ENCODE peak calls at places on chromosomes 2 and 18, in nine cellular contexts. Y is AG20443; W is stomach; D is NCI-H2029; B is stimulated activated CD4-positive, alpha-beta T cell treated with anti-CD3 and anti-CD28 coated beads, Interleukin-4, amount 100 ng/mL, for 1 hour; Z is dermis blood vessel endothelial cell; E is HFF-Myc; P is NCI-H345; K is RKO. V is an unnamed sample.

GRCh38 chr2:194327196-194327888 is 1329.7 kb upstream of the SLC39A10 start:
- DNase-seq in Y (no peak), W (no peak), D (no peak), B (no peak), Z (no peak), E (no peak), P (no peak), K (no peak), V (no peak)

GRCh38 chr2:124610141-124610540 is 585.1 kb downstream of the CNTNAP5 start:
- DNase-seq in Y (no peak), W (no peak), D (no peak), B (no peak), Z (no peak), E (no peak), P (no peak), K (no peak), V (no peak)

GRCh38 chr2:57990118-57990725 is 56.4 kb upstream of the VRK2 start:
- DNase-seq in Y (no peak), W (no peak), D (no peak), B (no peak), Z (no peak), E (no peak), P (peak), K (no peak), V (no peak)

GRCh38 chr2:84314901-84315330 is 144.2 kb downstream of the SUCLG1 start:
- DNase-seq in Y (peak), W (peak), D (peak), B (peak), Z (peak), E (no peak), P (peak), K (peak), V (peak)

GRCh38 chr2:20612835-20613341 is 38.0 kb downstream of the HS1BP3 start:
- DNase-seq in Y (no peak), W (no peak), D (no peak), B (no peak), Z (peak), E (no peak), P (no peak), K (no peak), V (no peak)

GRCh38 chr2:227613272-227613660 is 1.4 kb downstream of the SCYGR3 start:
- DNase-seq in Y (no peak), W (no peak), D (no peak), B (no peak), Z (no peak), E (no peak), P (no peak), K (no peak), V (no peak)

GRCh38 chr2:104863585-104864279 is 9.8 kb downstream of the POU3F3 start:
- DNase-seq in Y (no peak), W (no peak), D (no peak), B (no peak), Z (no peak), E (no peak), P (no peak), K (no peak), V (no peak)

GRCh38 chr2:73290049-73290839 is 3.1 kb downstream of the EGR4 start:
- DNase-seq in Y (no peak), W (no peak), D (peak), B (peak), Z (peak), E (no peak), P (peak), K (peak), V (no peak)

GRCh38 chr2:236568068-236568921 is 1.3 kb upstream of the ACKR3 start:
- DNase-seq in Y (peak), W (peak), D (no peak), B (peak), Z (peak), E (no peak), P (no peak), K (no peak), V (no peak)

GRCh38 chr2:235669269-235669831 is 175.5 kb downstream of the AGAP1 start:
- DNase-seq in Y (peak), W (peak), D (peak), B (peak), Z (peak), E (peak), P (peak), K (peak), V (peak)

GRCh38 chr18:67402543-67402942 is 114.0 kb downstream of the DSEL start:
- DNase-seq in Y (peak), W (no peak), D (no peak), B (no peak), Z (peak), E (no peak), P (no peak), K (no peak), V (no peak)

GRCh38 chr2:205283721-205284270 is 398.5 kb upstream of the NRP2 start:
- DNase-seq in Y (no peak), W (no peak), D (no peak), B (no peak), Z (no peak), E (no peak), P (no peak), K (no peak), V (no peak)

GRCh38 chr2:43212931-43213330 is 13.5 kb downstream of the ZFP36L2 start:
- DNase-seq in Y (no peak), W (peak), D (no peak), B (no peak), Z (no peak), E (no peak), P (no peak), K (no peak), V (no peak)

GRCh38 chr18:59459352-59460059 is 100.4 kb upstream of the LMAN1 start:
- DNase-seq in Y (peak), W (no peak), D (no peak), B (no peak), Z (peak), E (no peak), P (peak), K (peak), V (no peak)

GRCh38 chr2:158179660-158180059 is 78.0 kb downstream of the UPP2 start:
- DNase-seq in Y (peak), W (no peak), D (no peak), B (no peak), Z (peak), E (no peak), P (peak), K (peak), V (no peak)

GRCh38 chr2:73980566-73980965 is 4.1 kb upstream of the TET3 start:
- DNase-seq in Y (no peak), W (no peak), D (no peak), B (no peak), Z (no peak), E (no peak), P (no peak), K (no peak), V (no peak)

GRCh38 chr18:24799176-24799575 is 338.7 kb downstream of the HRH4 start:
- DNase-seq in Y (no peak), W (no peak), D (no peak), B (no peak), Z (peak), E (no peak), P (no peak), K (no peak), V (no peak)

GRCh38 chr18:37721544-37722302 is 156.1 kb upstream of the CELF4 start:
- DNase-seq in Y (no peak), W (no peak), D (no peak), B (no peak), Z (no peak), E (no peak), P (no peak), K (no peak), V (no peak)

GRCh38 chr2:232319117-232320037 is 59.2 kb upstream of the ALPP start:
- DNase-seq in Y (no peak), W (no peak), D (no peak), B (no peak), Z (no peak), E (no peak), P (no peak), K (no peak), V (no peak)

GRCh38 chr2:164143183-164143930 is 407.5 kb upstream of the FIGN start:
- DNase-seq in Y (no peak), W (no peak), D (no peak), B (no peak), Z (no peak), E (no peak), P (no peak), K (no peak), V (no peak)

GRCh38 chr2:10271946-10272345 is 30.8 kb upstream of the HPCAL1 start:
- DNase-seq in Y (peak), W (peak), D (no peak), B (no peak), Z (no peak), E (no peak), P (no peak), K (no peak), V (no peak)

GRCh38 chr2:197909377-197909776 is 105.0 kb downstream of the PLCL1 start:
- DNase-seq in Y (peak), W (no peak), D (no peak), B (no peak), Z (no peak), E (peak), P (no peak), K (no peak), V (no peak)

GRCh38 chr2:127128508-127128907 is 21.6 kb upstream of the BIN1 start:
- DNase-seq in Y (no peak), W (peak), D (peak), B (no peak), Z (no peak), E (no peak), P (no peak), K (no peak), V (no peak)

GRCh38 chr2:121170577-121170976 is 114.4 kb downstream of the TFCP2L1 start:
- DNase-seq in Y (no peak), W (no peak), D (no peak), B (no peak), Z (no peak), E (no peak), P (no peak), K (no peak), V (no peak)

GRCh38 chr2:36502081-36502480 is 95.9 kb downstream of the FEZ2 start:
- DNase-seq in Y (no peak), W (no peak), D (no peak), B (no peak), Z (no peak), E (no peak), P (no peak), K (no peak), V (no peak)

GRCh38 chr18:38940863-38941531 is 1375.4 kb upstream of the CELF4 start:
- DNase-seq in Y (no peak), W (no peak), D (peak), B (peak), Z (peak), E (no peak), P (no peak), K (peak), V (no peak)

GRCh38 chr2:201175971-201176570 is 6.9 kb upstream of the CASP10 start:
- DNase-seq in Y (no peak), W (peak), D (peak), B (no peak), Z (no peak), E (no peak), P (no peak), K (no peak), V (no peak)

GRCh38 chr2:21837561-21837960 is 713.8 kb downstream of the TDRD15 start:
- DNase-seq in Y (no peak), W (no peak), D (no peak), B (no peak), Z (no peak), E (no peak), P (no peak), K (no peak), V (no peak)

GRCh38 chr2:2013476-2013875 is 269.2 kb upstream of the PXDN start:
- DNase-seq in Y (no peak), W (no peak), D (no peak), B (no peak), Z (no peak), E (no peak), P (no peak), K (no peak), V (no peak)

GRCh38 chr2:186887107-186888090 is 38.4 kb upstream of the ZSWIM2 start:
- DNase-seq in Y (peak), W (no peak), D (no peak), B (no peak), Z (no peak), E (peak), P (no peak), K (no peak), V (no peak)

GRCh38 chr2:43183743-43184142 is 42.7 kb downstream of the ZFP36L2 start:
- DNase-seq in Y (no peak), W (no peak), D (no peak), B (no peak), Z (no peak), E (no peak), P (no peak), K (no peak), V (no peak)

GRCh38 chr2:240179941-240180666 is 39.6 kb upstream of the OTOS start:
- DNase-seq in Y (no peak), W (no peak), D (no peak), B (no peak), Z (no peak), E (no peak), P (no peak), K (no peak), V (no peak)

GRCh38 chr2:85151026-85151425 is 17.8 kb downstream of the TCF7L1 start:
- DNase-seq in Y (no peak), W (no peak), D (no peak), B (no peak), Z (peak), E (no peak), P (no peak), K (no peak), V (no peak)